ENCODE peak calls at places on chromosomes 6 and 20, in nine cellular contexts. V, J, H, N, Z, W, Q, U and X are unnamed samples.
A peak's percentile ranks its signal among the peaks of the same experiment; 100 is the strongest.

GRCh38 chr6:50706575-50706974 is 6.8 kb upstream of the TFAP2D start:
- DNase-seq in H (no peak), N (peak; percentile 49), U (no peak), V (no peak), Z (no peak), J (no peak), Q (no peak), W (no peak), X (no peak)

GRCh38 chr6:148997863-148998262 is 251.0 kb downstream of the UST start:
- DNase-seq in U (no peak), Z (no peak), J (peak; percentile 10), N (no peak), H (no peak), V (peak; percentile 67), W (no peak), Q (peak; percentile 14), X (no peak)

GRCh38 chr6:166637806-166638458 is 10.9 kb upstream of the RPS6KA2 start:
- DNase-seq in V (no peak), J (no peak), Q (no peak), N (no peak), H (no peak), U (no peak), W (no peak), Z (no peak), X (no peak)

GRCh38 chr6:30530013-30530412 is 26.3 kb downstream of the GNL1 start:
- DNase-seq in J (no peak), V (no peak), U (no peak), W (no peak), Q (no peak), N (no peak), Z (no peak), H (no peak), X (no peak)

GRCh38 chr6:116392158-116393032 is 21.6 kb downstream of the DSE start:
- DNase-seq in Q (peak; percentile 86), J (no peak), U (no peak), V (peak; percentile 55), N (no peak), W (no peak), Z (no peak), H (no peak), X (no peak)

GRCh38 chr20:32522775-32523612 is 62.1 kb downstream of the NOL4L start:
- DNase-seq in J (no peak), Z (no peak), U (no peak), Q (no peak), H (no peak), N (peak; percentile 52), W (no peak), V (peak; percentile 30), X (no peak)

GRCh38 chr6:25220853-25221252 is 58.3 kb upstream of the CARMIL1 start:
- DNase-seq in W (no peak), J (no peak), V (no peak), N (no peak), H (no peak), Q (no peak), U (no peak), Z (no peak), X (no peak)

GRCh38 chr20:6416371-6416770 is 293.5 kb upstream of the FERMT1 start:
- DNase-seq in Q (no peak), N (no peak), Z (no peak), J (no peak), U (no peak), W (no peak), V (no peak), H (no peak), X (no peak)

GRCh38 chr6:79468587-79468986 is 68.6 kb downstream of the LCA5 start:
- DNase-seq in H (no peak), U (no peak), V (no peak), W (no peak), Q (no peak), Z (no peak), N (no peak), J (no peak), X (no peak)

GRCh38 chr6:7166410-7167293 is 58.9 kb downstream of the RREB1 start:
- DNase-seq in N (peak; percentile 80), Q (peak; percentile 61), U (no peak), V (peak; percentile 83), Z (no peak), H (no peak), J (no peak), W (no peak), X (no peak)

GRCh38 chr20:46772901-46773300 is 63.5 kb downstream of the SLC2A10 start:
- DNase-seq in U (no peak), Z (no peak), H (no peak), V (no peak), J (peak; percentile 18), Q (no peak), W (no peak), N (no peak), X (no peak)

GRCh38 chr6:139659711-139660110 is 285.3 kb upstream of the CITED2 start:
- DNase-seq in Q (no peak), W (no peak), V (no peak), J (no peak), Z (no peak), N (no peak), H (no peak), U (no peak), X (no peak)

GRCh38 chr6:27871919-27872633 is 40.1 kb downstream of the OR2B2 start:
- DNase-seq in W (peak; percentile 82), Z (peak; percentile 78), Q (peak; percentile 98), U (peak; percentile 85), J (peak; percentile 88), N (peak; percentile 91), V (peak; percentile 94), H (peak; percentile 79), X (peak; percentile 97)

GRCh38 chr6:112270756-112271155 is 16.4 kb upstream of the LAMA4 start:
- DNase-seq in J (no peak), H (no peak), W (no peak), U (no peak), Q (peak; percentile 64), N (no peak), V (no peak), Z (no peak), X (no peak)

GRCh38 chr6:168117942-168118341 is 38.9 kb upstream of the FRMD1 start:
- DNase-seq in U (no peak), H (no peak), J (no peak), N (no peak), W (no peak), V (no peak), Z (no peak), Q (peak; percentile 12), X (no peak)

GRCh38 chr6:138923561-138923960 is 64.5 kb downstream of the REPS1 start:
- DNase-seq in J (no peak), U (no peak), W (no peak), H (no peak), N (no peak), Q (no peak), Z (no peak), V (no peak), X (no peak)

GRCh38 chr6:87472525-87473418 is at the start of gene SLC35A1:
- DNase-seq in V (peak; percentile 79), Z (peak; percentile 88), U (peak; percentile 82), W (peak; percentile 95), H (peak; percentile 81), Q (peak; percentile 86), N (peak; percentile 95), J (peak; percentile 89), X (peak; percentile 78)
- TF ChIP-seq CTCF in V (peak; percentile 18), Z (peak; percentile 6), U (peak; percentile 33), W (peak; percentile 37), H (peak; percentile 20), Q (peak; percentile 20), N (peak; percentile 46), J (no peak), X (no peak)

GRCh38 chr6:16737389-16737788 is 23.9 kb downstream of the ATXN1 start:
- DNase-seq in W (no peak), J (no peak), U (no peak), Z (no peak), H (no peak), N (no peak), V (peak; percentile 75), Q (peak; percentile 73), X (no peak)

GRCh38 chr6:16741112-16742016 is 19.9 kb downstream of the ATXN1 start:
- DNase-seq in J (peak; percentile 50), U (no peak), Z (no peak), V (peak; percentile 99), N (no peak), H (no peak), Q (peak; percentile 96), W (no peak), X (peak; percentile 55)

GRCh38 chr6:16736856-16737255 is 24.4 kb downstream of the ATXN1 start:
- DNase-seq in W (no peak), Z (no peak), H (no peak), N (no peak), J (no peak), Q (no peak), V (no peak), U (no peak), X (no peak)

GRCh38 chr6:16737926-16738325 is 23.3 kb downstream of the ATXN1 start:
- DNase-seq in W (no peak), U (no peak), Q (no peak), H (no peak), V (peak; percentile 52), J (no peak), Z (no peak), N (no peak), X (no peak)

DNA sequence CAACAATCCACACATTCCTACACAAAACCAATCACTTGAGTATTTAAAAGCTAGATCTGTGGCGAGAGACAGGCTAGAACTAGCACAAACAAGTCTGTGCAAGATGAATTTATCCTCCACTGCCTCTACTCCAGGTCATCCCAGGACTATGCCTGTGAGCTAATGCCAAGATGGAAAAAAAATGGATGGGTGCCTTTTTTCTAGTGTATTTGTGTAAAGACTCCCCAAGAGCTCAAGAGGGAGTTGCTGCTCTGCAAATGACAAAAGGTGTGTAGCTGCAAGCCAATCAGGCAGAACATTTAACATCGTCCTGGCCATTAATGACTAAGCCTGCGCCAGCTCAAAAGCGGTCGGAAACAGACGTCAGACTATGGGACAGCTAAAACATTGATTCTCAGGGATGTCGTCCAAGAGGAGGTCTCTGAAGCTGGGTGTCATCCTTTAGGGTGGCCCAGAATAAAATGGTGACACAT is 21.9 kb downstream of the ATXN1 start:
- DNase-seq in W (no peak), Z (no peak), H (no peak), J (no peak), V (peak; percentile 97), N (no peak), U (no peak), Q (no peak), X (peak; percentile 80)
- H3K27ac ChIP-seq in W (peak overlapping the region; percentile 11), Z (no peak overlapping the region), H (no peak overlapping the region), J (no peak overlapping the region), V (peak overlapping the region; percentile 19), N (no peak overlapping the region), U (no peak overlapping the region), Q (no peak overlapping the region), X (peak overlapping the region; percentile 48)

GRCh38 chr6:97160280-97160679 is 122.7 kb downstream of the MMS22L start:
- DNase-seq in Q (peak; percentile 2), J (no peak), W (no peak), H (no peak), V (peak; percentile 6), Z (no peak), U (no peak), N (no peak), X (no peak)
- TF ChIP-seq CTCF in Q (no peak), J (no peak), W (no peak), H (no peak), V (no peak), Z (no peak), U (no peak), N (no peak), X (no peak)

DNA sequence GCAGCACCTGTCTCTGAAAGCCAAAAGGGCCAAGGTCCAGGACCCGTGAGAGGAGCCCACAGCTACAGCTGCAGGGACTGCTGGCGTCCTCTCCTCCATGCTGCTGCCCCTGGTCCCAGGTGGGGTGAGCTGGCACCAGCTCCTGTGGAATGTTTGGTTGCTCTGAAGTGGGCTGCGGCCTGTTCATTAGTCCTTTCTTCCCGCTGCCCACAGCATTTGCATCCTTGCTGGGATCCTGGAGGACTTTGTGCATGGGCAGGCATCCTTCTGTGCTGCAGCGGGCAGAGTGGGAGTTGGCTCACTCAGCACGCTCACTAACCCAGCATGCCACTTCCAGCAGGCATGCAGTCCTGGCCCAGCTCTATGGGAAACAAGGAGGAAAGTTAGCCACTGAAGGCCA is 76.4 kb downstream of the DHX35 start:
- DNase-seq in V (no peak), U (no peak), Q (no peak), H (no peak), J (no peak), W (no peak), Z (no peak), N (no peak), X (no peak)
- H3K27ac ChIP-seq in V (no peak overlapping the region), U (no peak overlapping the region), Q (no peak overlapping the region), H (no peak overlapping the region), J (no peak overlapping the region), W (no peak overlapping the region), Z (no peak overlapping the region), N (no peak overlapping the region), X (no peak overlapping the region)